ENCODE peak calls at places on chromosomes 1 and 21, in six cellular contexts. One of them, this sample, is unnamed. For H3K9me3, the result is how much of the 10 kb centered on the place peaks cover.

GRCh38 chr1:156385534-156386031 is 16.6 kb downstream of the RHBG start:
- DNase-seq in OCI-LY7: peak
- DNase-seq in astrocyte: peak
- DNase-seq in CD8-positive, alpha-beta T cell: peak
- DNase-seq in mammary epithelial cell: peak
- DNase-seq in hepatocyte: peak
- DNase-seq in this sample: peak

GRCh38 chr1:161216945-161217712 is 2.0 kb downstream of the FCER1G start:
- DNase-seq in OCI-LY7: peak
- DNase-seq in astrocyte: peak
- DNase-seq in CD8-positive, alpha-beta T cell: no peak
- DNase-seq in mammary epithelial cell: no peak
- DNase-seq in hepatocyte: no peak
- DNase-seq in this sample: peak

GRCh38 chr1:62337535-62337784 is 18.2 kb upstream of the KANK4 start:
- DNase-seq in OCI-LY7: no peak
- DNase-seq in astrocyte: no peak
- DNase-seq in CD8-positive, alpha-beta T cell: no peak
- DNase-seq in mammary epithelial cell: no peak
- DNase-seq in hepatocyte: no peak
- DNase-seq in this sample: no peak

GRCh38 chr1:117612517-117613248 is 6.8 kb downstream of the TENT5C start:
- DNase-seq in OCI-LY7: no peak
- DNase-seq in astrocyte: peak
- DNase-seq in CD8-positive, alpha-beta T cell: no peak
- DNase-seq in mammary epithelial cell: peak
- DNase-seq in hepatocyte: peak
- DNase-seq in this sample: peak

GRCh38 chr1:161179698-161180097 is 2.4 kb upstream of the B4GALT3 start:
- DNase-seq in OCI-LY7: no peak
- DNase-seq in astrocyte: no peak
- DNase-seq in CD8-positive, alpha-beta T cell: no peak
- DNase-seq in mammary epithelial cell: no peak
- DNase-seq in hepatocyte: no peak
- DNase-seq in this sample: no peak

GRCh38 chr1:1216770-1217620 is 3.0 kb upstream of the TNFRSF4 start:
- DNase-seq in OCI-LY7: no peak
- DNase-seq in astrocyte: no peak
- DNase-seq in CD8-positive, alpha-beta T cell: no peak
- DNase-seq in mammary epithelial cell: no peak
- DNase-seq in hepatocyte: no peak
- DNase-seq in this sample: no peak

GRCh38 chr1:43774359-43774758 is 67.0 kb downstream of the ST3GAL3 start:
- DNase-seq in OCI-LY7: no peak
- DNase-seq in astrocyte: peak
- DNase-seq in CD8-positive, alpha-beta T cell: no peak
- DNase-seq in mammary epithelial cell: peak
- DNase-seq in hepatocyte: no peak
- DNase-seq in this sample: peak

GRCh38 chr1:193070395-193070753 is 11.0 kb downstream of the RO60 start:
- DNase-seq in OCI-LY7: peak
- DNase-seq in astrocyte: no peak
- DNase-seq in CD8-positive, alpha-beta T cell: no peak
- DNase-seq in mammary epithelial cell: no peak
- DNase-seq in hepatocyte: no peak
- DNase-seq in this sample: no peak

GRCh38 chr1:111778541-111779051 is 22.9 kb downstream of the DDX20 start:
- DNase-seq in OCI-LY7: no peak
- DNase-seq in astrocyte: peak
- DNase-seq in CD8-positive, alpha-beta T cell: no peak
- DNase-seq in mammary epithelial cell: no peak
- DNase-seq in hepatocyte: no peak
- DNase-seq in this sample: no peak

GRCh38 chr1:177800386-177801058 is 169.3 kb downstream of the SEC16B start:
- DNase-seq in OCI-LY7: no peak
- DNase-seq in astrocyte: peak
- DNase-seq in CD8-positive, alpha-beta T cell: no peak
- DNase-seq in mammary epithelial cell: peak
- DNase-seq in hepatocyte: no peak
- DNase-seq in this sample: peak

GRCh38 chr1:39758556-39759435 is 12.4 kb downstream of the OXCT2 start:
- DNase-seq in OCI-LY7: no peak
- DNase-seq in astrocyte: no peak
- DNase-seq in CD8-positive, alpha-beta T cell: no peak
- DNase-seq in mammary epithelial cell: no peak
- DNase-seq in hepatocyte: no peak
- DNase-seq in this sample: peak

GRCh38 chr1:107004421-107004820 is 52.1 kb upstream of the PRMT6 start:
- DNase-seq in OCI-LY7: no peak
- DNase-seq in astrocyte: peak
- DNase-seq in CD8-positive, alpha-beta T cell: no peak
- DNase-seq in mammary epithelial cell: peak
- DNase-seq in hepatocyte: no peak
- DNase-seq in this sample: no peak

GRCh38 chr1:112501810-112502641 is 6.7 kb upstream of the WNT2B start:
- DNase-seq in OCI-LY7: no peak
- DNase-seq in astrocyte: peak
- DNase-seq in CD8-positive, alpha-beta T cell: peak
- DNase-seq in mammary epithelial cell: peak
- DNase-seq in hepatocyte: peak
- DNase-seq in this sample: peak

GRCh38 chr1:91026777-91027176 is 4.9 kb upstream of the ZNF644 start:
- DNase-seq in OCI-LY7: no peak
- DNase-seq in astrocyte: no peak
- DNase-seq in CD8-positive, alpha-beta T cell: no peak
- DNase-seq in mammary epithelial cell: peak
- DNase-seq in hepatocyte: no peak
- DNase-seq in this sample: no peak

GRCh38 chr1:207993477-207994445 is 82.8 kb upstream of the CD34 start:
- DNase-seq in OCI-LY7: peak
- DNase-seq in astrocyte: no peak
- DNase-seq in CD8-positive, alpha-beta T cell: no peak
- DNase-seq in mammary epithelial cell: no peak
- DNase-seq in hepatocyte: no peak
- DNase-seq in this sample: peak

GRCh38 chr1:247043406-247043805 is 35.2 kb downstream of the ZNF670 start:
- DNase-seq in OCI-LY7: no peak
- DNase-seq in astrocyte: no peak
- DNase-seq in CD8-positive, alpha-beta T cell: no peak
- DNase-seq in mammary epithelial cell: no peak
- DNase-seq in hepatocyte: no peak
- DNase-seq in this sample: no peak

GRCh38 chr1:247037483-247038320 is 29.8 kb upstream of the ZNF695 start:
- DNase-seq in OCI-LY7: no peak
- DNase-seq in astrocyte: no peak
- DNase-seq in CD8-positive, alpha-beta T cell: no peak
- DNase-seq in mammary epithelial cell: no peak
- DNase-seq in hepatocyte: no peak
- DNase-seq in this sample: no peak
- H3K9me3 ChIP-seq in OCI-LY7: half or more
- H3K9me3 ChIP-seq in astrocyte: under half
- H3K9me3 ChIP-seq in CD8-positive, alpha-beta T cell: under half
- H3K9me3 ChIP-seq in mammary epithelial cell: half or more
- H3K9me3 ChIP-seq in hepatocyte: half or more
- H3K9me3 ChIP-seq in this sample: under half

GRCh38 chr21:43847301-43847700 is 17.7 kb upstream of the AGPAT3 start:
- DNase-seq in OCI-LY7: no peak
- DNase-seq in astrocyte: no peak
- DNase-seq in CD8-positive, alpha-beta T cell: no peak
- DNase-seq in mammary epithelial cell: no peak
- DNase-seq in hepatocyte: no peak
- DNase-seq in this sample: peak
- TF ChIP-seq CTCF in OCI-LY7: no peak
- TF ChIP-seq CTCF in astrocyte: no peak
- TF ChIP-seq CTCF in CD8-positive, alpha-beta T cell: no peak
- TF ChIP-seq CTCF in mammary epithelial cell: no peak
- TF ChIP-seq CTCF in hepatocyte: no peak
- TF ChIP-seq CTCF in this sample: no peak

GRCh38 chr1:23798662-23799142 is 1.9 kb downstream of the GALE start:
- DNase-seq in OCI-LY7: no peak
- DNase-seq in astrocyte: no peak
- DNase-seq in CD8-positive, alpha-beta T cell: no peak
- DNase-seq in mammary epithelial cell: no peak
- DNase-seq in hepatocyte: no peak
- DNase-seq in this sample: peak
- H3K27ac ChIP-seq in OCI-LY7: no peak
- H3K27ac ChIP-seq in astrocyte: no peak
- H3K27ac ChIP-seq in CD8-positive, alpha-beta T cell: no peak
- H3K27ac ChIP-seq in mammary epithelial cell: no peak
- H3K27ac ChIP-seq in hepatocyte: peak
- H3K27ac ChIP-seq in this sample: peak

DNA sequence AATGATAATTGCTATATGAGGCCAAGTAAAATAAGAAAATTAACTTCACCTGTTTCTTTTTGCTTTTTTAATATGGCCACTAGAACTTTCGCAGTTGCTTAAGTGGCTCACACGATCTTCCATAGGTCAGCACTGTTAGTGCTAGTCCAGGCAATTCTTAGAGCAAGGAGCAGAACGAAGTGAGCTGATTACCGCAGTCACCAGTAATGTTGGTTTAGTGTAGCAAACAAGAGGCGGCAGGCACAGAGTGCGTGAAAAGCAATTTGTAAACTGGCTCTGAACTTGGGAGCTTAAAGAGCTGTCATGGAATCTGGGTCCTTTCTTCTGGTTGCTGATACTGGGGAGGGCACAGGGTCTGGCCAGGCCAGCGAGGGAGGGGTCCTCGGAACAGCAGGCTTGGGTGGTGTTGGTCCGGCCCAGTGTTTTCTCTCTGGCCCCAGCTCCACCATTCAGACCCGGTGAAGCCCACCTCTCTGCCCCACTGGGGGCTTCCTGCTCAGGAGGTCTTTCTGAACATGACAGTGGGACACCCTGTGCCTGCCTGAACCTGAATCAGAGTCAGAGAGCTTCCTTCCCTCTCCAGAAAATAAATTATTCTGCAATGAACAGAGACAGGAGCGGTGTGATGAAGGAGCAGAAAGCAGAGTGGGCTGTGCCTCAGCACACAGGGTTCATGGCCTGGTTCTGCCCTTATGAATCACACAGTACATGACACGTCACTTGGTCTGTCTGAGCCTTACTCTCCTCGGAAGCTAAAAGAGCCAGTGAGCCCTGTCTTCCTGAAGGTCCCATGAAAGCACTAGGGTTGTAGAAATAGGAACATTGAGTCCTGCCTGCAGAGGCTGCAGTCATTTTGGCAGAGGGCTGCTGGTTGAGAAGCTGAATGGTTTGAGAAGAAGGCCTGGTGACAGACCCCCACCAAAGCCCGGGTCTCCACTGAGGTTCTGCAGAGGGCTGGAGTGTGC is 11.9 kb downstream of the ETS2 start:
- DNase-seq in OCI-LY7: no peak
- DNase-seq in astrocyte: peak
- DNase-seq in CD8-positive, alpha-beta T cell: no peak
- DNase-seq in mammary epithelial cell: peak
- DNase-seq in hepatocyte: no peak
- DNase-seq in this sample: peak
- H3K9me3 ChIP-seq in OCI-LY7: under half
- H3K9me3 ChIP-seq in astrocyte: under half
- H3K9me3 ChIP-seq in CD8-positive, alpha-beta T cell: under half
- H3K9me3 ChIP-seq in mammary epithelial cell: under half
- H3K9me3 ChIP-seq in hepatocyte: under half
- H3K9me3 ChIP-seq in this sample: under half

GRCh38 chr1:235791532-235792060 is 75.1 kb downstream of the LYST start:
- DNase-seq in OCI-LY7: no peak
- DNase-seq in astrocyte: no peak
- DNase-seq in CD8-positive, alpha-beta T cell: no peak
- DNase-seq in mammary epithelial cell: no peak
- DNase-seq in hepatocyte: no peak
- DNase-seq in this sample: no peak
- TF ChIP-seq CTCF in OCI-LY7: no peak
- TF ChIP-seq CTCF in astrocyte: no peak
- TF ChIP-seq CTCF in CD8-positive, alpha-beta T cell: no peak
- TF ChIP-seq CTCF in mammary epithelial cell: no peak
- TF ChIP-seq CTCF in hepatocyte: no peak
- TF ChIP-seq CTCF in this sample: no peak

GRCh38 chr1:171061425-171062143 is 29.1 kb upstream of the FMO3 start:
- DNase-seq in OCI-LY7: no peak
- DNase-seq in astrocyte: no peak
- DNase-seq in CD8-positive, alpha-beta T cell: no peak
- DNase-seq in mammary epithelial cell: no peak
- DNase-seq in hepatocyte: no peak
- DNase-seq in this sample: no peak
- H3K27ac ChIP-seq in OCI-LY7: no peak
- H3K27ac ChIP-seq in astrocyte: no peak
- H3K27ac ChIP-seq in CD8-positive, alpha-beta T cell: no peak
- H3K27ac ChIP-seq in mammary epithelial cell: no peak
- H3K27ac ChIP-seq in hepatocyte: no peak
- H3K27ac ChIP-seq in this sample: no peak

GRCh38 chr1:199042193-199042592 is 403.4 kb downstream of the PTPRC start:
- DNase-seq in OCI-LY7: no peak
- DNase-seq in astrocyte: no peak
- DNase-seq in CD8-positive, alpha-beta T cell: no peak
- DNase-seq in mammary epithelial cell: no peak
- DNase-seq in hepatocyte: no peak
- DNase-seq in this sample: no peak

GRCh38 chr1:199044191-199044590 is 405.4 kb downstream of the PTPRC start:
- DNase-seq in OCI-LY7: no peak
- DNase-seq in astrocyte: peak
- DNase-seq in CD8-positive, alpha-beta T cell: no peak
- DNase-seq in mammary epithelial cell: no peak
- DNase-seq in hepatocyte: no peak
- DNase-seq in this sample: no peak

GRCh38 chr1:199041173-199041914 is 402.5 kb downstream of the PTPRC start:
- DNase-seq in OCI-LY7: peak
- DNase-seq in astrocyte: peak
- DNase-seq in CD8-positive, alpha-beta T cell: no peak
- DNase-seq in mammary epithelial cell: no peak
- DNase-seq in hepatocyte: no peak
- DNase-seq in this sample: no peak

DNA sequence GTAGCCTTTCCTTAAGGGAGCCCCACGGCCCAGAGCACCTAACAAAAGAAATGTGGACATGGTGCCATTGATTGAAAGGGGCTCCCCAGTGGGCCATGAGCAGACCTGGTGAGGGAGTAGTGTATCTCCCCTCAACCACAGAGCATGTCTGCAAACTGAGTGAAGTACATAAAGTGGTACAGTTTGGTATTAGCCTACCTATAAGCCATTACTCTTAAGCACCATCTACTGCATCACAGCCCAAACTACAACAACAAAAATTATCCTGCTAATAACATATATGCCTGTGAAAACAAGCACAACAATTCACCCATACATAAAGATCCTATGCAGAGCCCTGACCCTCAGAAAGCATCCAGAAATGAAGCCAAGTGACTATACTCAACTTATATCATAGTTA is 407.8 kb downstream of the PTPRC start:
- DNase-seq in OCI-LY7: peak
- DNase-seq in astrocyte: no peak
- DNase-seq in CD8-positive, alpha-beta T cell: no peak
- DNase-seq in mammary epithelial cell: no peak
- DNase-seq in hepatocyte: no peak
- DNase-seq in this sample: no peak
- H3K9me3 ChIP-seq in OCI-LY7: under half
- H3K9me3 ChIP-seq in astrocyte: under half
- H3K9me3 ChIP-seq in CD8-positive, alpha-beta T cell: under half
- H3K9me3 ChIP-seq in mammary epithelial cell: under half
- H3K9me3 ChIP-seq in hepatocyte: under half
- H3K9me3 ChIP-seq in this sample: under half

GRCh38 chr1:79617777-79618176 is 611.2 kb upstream of the ADGRL4 start:
- DNase-seq in OCI-LY7: peak
- DNase-seq in astrocyte: no peak
- DNase-seq in CD8-positive, alpha-beta T cell: no peak
- DNase-seq in mammary epithelial cell: no peak
- DNase-seq in hepatocyte: no peak
- DNase-seq in this sample: no peak
- TF ChIP-seq CTCF in OCI-LY7: peak
- TF ChIP-seq CTCF in astrocyte: peak
- TF ChIP-seq CTCF in CD8-positive, alpha-beta T cell: no peak
- TF ChIP-seq CTCF in mammary epithelial cell: peak
- TF ChIP-seq CTCF in hepatocyte: no peak
- TF ChIP-seq CTCF in this sample: peak